ENCODE peak calls at places on chromosomes 3 and 15, in seven cellular contexts. W, D, T, N, J, S and Z are unnamed samples.

GRCh38 chr3:140469491-140469890 is 208.4 kb upstream of the TRIM42 start:
- DNase-seq in S (no peak), N (no peak), W (no peak), J (no peak), T (no peak), D (no peak), Z (no peak)

GRCh38 chr3:65439641-65440040 is 599.1 kb downstream of the MAGI1 start:
- DNase-seq in D (peak), N (no peak), W (peak), T (no peak), J (peak), S (peak), Z (no peak)

GRCh38 chr15:25182736-25183445 is 228.1 kb downstream of the SNRPN start:
- DNase-seq in W (no peak), T (peak), J (no peak), D (peak), S (no peak), N (no peak), Z (no peak)

GRCh38 chr3:94990952-94991705 is 928.3 kb downstream of the NSUN3 start:
- DNase-seq in N (no peak), T (no peak), J (no peak), W (no peak), S (no peak), D (no peak), Z (no peak)

GRCh38 chr15:90097475-90097874 is 4.8 kb downstream of the IDH2 start:
- DNase-seq in T (peak), S (no peak), J (no peak), W (no peak), D (no peak), N (no peak), Z (no peak)

GRCh38 chr3:138188013-138188352 is 882 bp downstream of the ARMC8 start:
- DNase-seq in N (no peak), W (no peak), T (no peak), S (peak), D (peak), J (no peak), Z (peak)

GRCh38 chr15:68829068-68829467 is 8.4 kb upstream of the ANP32A start:
- DNase-seq in T (no peak), N (no peak), S (no peak), D (no peak), W (peak), J (no peak), Z (no peak)

GRCh38 chr3:98761656-98762229 is 1.4 kb upstream of the ST3GAL6 start:
- DNase-seq in D (no peak), S (no peak), T (no peak), N (no peak), J (no peak), W (no peak), Z (no peak)

GRCh38 chr15:65804252-65804931 is 12.3 kb upstream of the DENND4A start:
- DNase-seq in N (no peak), W (peak), T (no peak), D (no peak), S (no peak), J (no peak), Z (no peak)

GRCh38 chr15:51076898-51077564 is 17.7 kb downstream of the TNFAIP8L3 start:
- DNase-seq in W (no peak), J (peak), N (no peak), T (peak), D (peak), S (no peak), Z (no peak)

GRCh38 chr15:48358229-48358641 is 27.0 kb downstream of the DUT start:
- DNase-seq in J (no peak), N (no peak), T (no peak), S (no peak), W (no peak), D (no peak), Z (no peak)

GRCh38 chr3:45987368-45988099 is 8.1 kb downstream of the FYCO1 start:
- DNase-seq in W (peak), N (no peak), T (no peak), D (peak), S (no peak), J (no peak), Z (no peak)

GRCh38 chr3:21621396-21621695 is 129.7 kb downstream of the ZNF385D start:
- DNase-seq in J (no peak), S (no peak), N (no peak), D (no peak), T (no peak), W (peak), Z (no peak)

GRCh38 chr15:93048759-93049161 is 40.3 kb downstream of the RGMA start:
- DNase-seq in W (no peak), N (peak), J (no peak), D (peak), S (no peak), T (no peak), Z (no peak)

GRCh38 chr3:181432992-181433391 is 278.7 kb upstream of the SOX2 start:
- DNase-seq in N (no peak), D (no peak), W (no peak), J (no peak), S (no peak), T (no peak), Z (no peak)

GRCh38 chr3:45224824-45225464 is 1.1 kb downstream of the TMEM158 start:
- DNase-seq in T (peak), S (peak), N (peak), J (peak), D (peak), W (peak), Z (peak)

GRCh38 chr3:27228805-27229204 is 140.4 kb downstream of the NEK10 start:
- DNase-seq in J (no peak), W (peak), S (no peak), D (no peak), N (no peak), T (no peak), Z (no peak)

GRCh38 chr3:140736863-140737460 is 59.1 kb downstream of the TRIM42 start:
- DNase-seq in J (peak), T (no peak), S (peak), N (no peak), W (peak), D (no peak), Z (no peak)

GRCh38 chr15:51869074-51869425 is 39.6 kb downstream of the TMOD3 start:
- DNase-seq in T (no peak), S (no peak), J (no peak), W (peak), D (no peak), N (no peak), Z (no peak)

GRCh38 chr15:68326711-68327412 is 49.3 kb downstream of the FEM1B start:
- DNase-seq in J (no peak), N (no peak), T (no peak), W (no peak), S (no peak), D (no peak), Z (no peak)

GRCh38 chr15:66996099-66996498 is 69.3 kb upstream of the SMAD3 start:
- DNase-seq in D (no peak), N (no peak), T (no peak), S (no peak), W (no peak), J (no peak), Z (no peak)

GRCh38 chr3:72494076-72495000 is 353.9 kb downstream of the SHQ1 start:
- DNase-seq in D (no peak), N (no peak), W (no peak), J (no peak), T (no peak), S (no peak), Z (no peak)

GRCh38 chr3:61914277-61914676 is 352.9 kb downstream of the PTPRG start:
- DNase-seq in D (no peak), T (no peak), N (no peak), W (no peak), S (no peak), J (no peak), Z (no peak)

GRCh38 chr3:151379083-151379734 is 5.3 kb downstream of the P2RY12 start:
- DNase-seq in S (no peak), T (no peak), N (no peak), W (peak), J (no peak), D (no peak), Z (no peak)

GRCh38 chr3:185954366-185954723 is 16.5 kb upstream of the TRA2B start:
- DNase-seq in S (no peak), T (no peak), N (no peak), W (peak), D (no peak), J (no peak), Z (no peak)

GRCh38 chr3:185959609-185960517 is 22.0 kb upstream of the TRA2B start:
- DNase-seq in W (peak), T (no peak), J (no peak), S (peak), D (no peak), N (no peak), Z (no peak)

GRCh38 chr3:185961675-185962232 is 23.9 kb upstream of the TRA2B start:
- DNase-seq in D (no peak), T (no peak), W (no peak), S (no peak), N (no peak), J (no peak), Z (no peak)

GRCh38 chr3:185960518-185961288 is 22.9 kb upstream of the TRA2B start:
- DNase-seq in J (no peak), W (peak), N (no peak), S (no peak), D (no peak), T (no peak), Z (no peak)

DNA sequence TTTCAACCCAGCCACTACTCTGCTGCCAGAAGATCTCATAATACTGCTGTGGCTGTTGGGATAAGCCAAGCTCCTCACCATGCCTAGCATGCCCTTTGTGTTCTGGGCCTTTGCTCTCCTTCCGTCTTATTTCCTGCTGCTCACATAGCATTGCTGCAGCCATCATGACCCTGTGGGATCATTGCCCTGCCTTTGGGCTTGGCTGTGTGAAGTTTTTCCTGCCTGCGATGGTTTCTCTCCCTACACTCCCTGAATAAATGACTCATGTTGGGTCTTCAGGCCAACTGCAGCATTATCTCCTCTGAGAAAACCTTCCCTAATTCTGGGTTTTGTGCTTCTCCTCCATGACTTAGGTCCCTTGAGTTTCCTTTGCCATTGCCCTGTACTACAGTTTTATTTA is 20.8 kb upstream of the TRA2B start:
- DNase-seq in S (no peak), W (no peak), D (no peak), J (no peak), T (no peak), N (no peak), Z (no peak)
- TF ChIP-seq POLR2A in S (no peak), W (no peak), D (no peak), J (no peak), T (no peak), N (no peak), Z (no peak)

GRCh38 chr15:98853593-98854420 is 153.8 kb downstream of the PGPEP1L start:
- DNase-seq in S (no peak), D (peak), N (peak), J (no peak), T (peak), W (no peak), Z (no peak)

GRCh38 chr15:98855067-98855814 is 152.4 kb downstream of the PGPEP1L start:
- DNase-seq in S (no peak), W (no peak), J (no peak), T (no peak), N (no peak), D (no peak), Z (no peak)

GRCh38 chr15:98850991-98851776 is 156.4 kb downstream of the PGPEP1L start:
- DNase-seq in D (peak), N (peak), S (peak), T (peak), W (peak), J (peak), Z (no peak)

GRCh38 chr15:98854496-98854895 is 153.1 kb downstream of the PGPEP1L start:
- DNase-seq in D (no peak), J (peak), S (no peak), W (no peak), T (no peak), N (peak), Z (no peak)

DNA sequence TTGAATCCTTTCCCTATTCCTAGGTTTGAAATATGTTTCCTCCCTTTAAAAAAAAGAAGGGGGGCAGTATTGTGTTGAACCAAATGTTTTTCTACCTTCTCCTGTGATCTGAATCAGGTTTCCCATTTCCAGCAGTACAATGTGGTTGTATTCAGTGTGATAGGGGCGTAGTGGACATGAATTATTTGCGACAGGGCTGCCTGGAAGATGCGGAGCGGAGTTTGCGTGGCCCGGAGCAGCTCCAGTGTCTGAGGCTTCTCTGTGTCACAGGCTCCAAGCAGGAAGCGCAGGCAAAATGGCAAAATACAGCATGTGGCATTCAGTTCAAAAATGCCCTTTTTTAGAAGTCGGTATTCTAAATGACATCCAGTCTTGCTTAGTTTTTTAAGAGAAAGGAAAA is 154.4 kb downstream of the PGPEP1L start:
- DNase-seq in W (peak), T (peak), D (peak), J (peak), S (peak), N (peak), Z (peak)
- TF ChIP-seq POLR2AphosphoS5 in W (no peak), T (peak), D (peak), J (peak), S (no peak), N (peak), Z (no peak)

DNA sequence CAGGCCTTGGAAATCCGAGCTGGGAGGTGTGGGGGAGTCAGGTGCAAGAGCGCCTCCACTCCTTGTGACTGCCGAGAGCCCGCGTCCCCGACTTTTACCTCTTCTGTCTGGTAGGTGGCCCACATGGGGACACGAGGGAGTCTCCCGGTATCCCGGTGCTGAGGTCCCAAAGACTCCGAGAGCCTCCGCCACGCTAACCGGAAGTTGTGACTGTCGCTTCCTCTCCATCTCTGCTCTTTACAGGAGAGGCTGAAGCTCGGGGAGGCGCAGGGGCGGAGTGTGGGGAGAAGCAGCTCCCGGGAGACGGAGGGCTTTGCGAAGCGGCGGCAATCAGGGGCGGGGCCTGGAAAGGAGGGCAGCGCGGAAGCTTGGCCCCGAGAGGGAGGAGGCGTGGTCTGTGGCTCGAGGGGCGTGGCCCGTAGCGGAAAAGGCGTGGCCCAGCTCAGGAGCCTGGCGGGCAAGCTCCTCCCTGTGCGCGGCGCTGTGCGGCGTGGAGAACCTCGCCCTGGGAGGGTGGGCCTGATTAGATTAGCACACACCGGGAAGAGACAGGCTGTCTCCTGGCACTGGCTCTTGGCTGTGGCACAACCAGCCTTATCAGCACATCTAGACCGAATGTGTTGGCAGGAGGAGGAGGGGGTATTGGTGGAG is 143.9 kb downstream of the GABRB3 start:
- DNase-seq in D (no peak), J (peak), T (peak), W (no peak), N (peak), S (peak), Z (no peak)
- TF ChIP-seq POLR2A in D (no peak), J (no peak), T (no peak), W (no peak), N (no peak), S (peak), Z (no peak)

GRCh38 chr15:85412956-85413854 is 32.8 kb downstream of the AKAP13 start:
- DNase-seq in S (no peak), N (peak), W (peak), T (peak), D (peak), J (peak), Z (peak)
- TF ChIP-seq POLR2AphosphoS5 in S (no peak), N (no peak), W (no peak), T (no peak), D (peak), J (peak), Z (no peak)